ENCODE peak calls at places on chromosome 7, in five cellular contexts. M is NCI-H460; S is astrocyte of the spinal cord; F is HEK293T; T is activated gamma-delta T cell treated with anti-CD3 and anti-CD28 coated beads, Interleukin-2, amount 50 U/mL, for 16 hours. E is an unnamed sample.

GRCh38 chr7:54995631-54996340 is 23.0 kb upstream of the EGFR start:
- DNase-seq in T (no peak), S (peak), F (no peak), M (peak), E (peak)

GRCh38 chr7:135717686-135718085 is 10.3 kb downstream of the SLC13A4 start:
- DNase-seq in F (no peak), T (no peak), S (no peak), M (no peak), E (no peak)

GRCh38 chr7:94696981-94697670 is 41.2 kb upstream of the SGCE start:
- DNase-seq in M (peak), F (no peak), S (peak), T (no peak), E (peak)

GRCh38 chr7:40802497-40802896 is 667.7 kb downstream of the SUGCT start:
- DNase-seq in M (no peak), T (no peak), S (no peak), F (no peak), E (no peak)

GRCh38 chr7:8590225-8590624 is 156.8 kb downstream of the NXPH1 start:
- DNase-seq in S (no peak), F (no peak), M (no peak), T (no peak), E (no peak)

GRCh38 chr7:2632717-2633537 is 1.1 kb downstream of the TTYH3 start:
- DNase-seq in T (peak), M (no peak), S (peak), F (peak), E (peak)

GRCh38 chr7:16465469-16466086 is at the start of gene SOSTDC1:
- DNase-seq in S (peak), M (no peak), F (peak), T (no peak), E (peak)

GRCh38 chr7:28343462-28343861 is 68.9 kb upstream of the CREB5 start:
- DNase-seq in S (no peak), F (no peak), M (no peak), T (no peak), E (no peak)

GRCh38 chr7:122143376-122143750 is 686 bp downstream of the AASS start:
- DNase-seq in T (no peak), F (peak), M (no peak), S (peak), E (no peak)

GRCh38 chr7:28573059-28573553 is 160.8 kb downstream of the CREB5 start:
- DNase-seq in S (peak), F (no peak), T (no peak), M (no peak), E (peak)

GRCh38 chr7:131596785-131597184 is 40.4 kb upstream of the PODXL start:
- DNase-seq in T (no peak), F (no peak), M (no peak), S (no peak), E (no peak)

GRCh38 chr7:148031019-148031418 is 559.5 kb upstream of the C7orf33 start:
- DNase-seq in S (no peak), F (no peak), T (no peak), M (no peak), E (no peak)

GRCh38 chr7:10618934-10619333 is 354.7 kb upstream of the PHF14 start:
- DNase-seq in T (no peak), S (no peak), M (no peak), F (no peak), E (no peak)

GRCh38 chr7:76514926-76515325 is 4.6 kb downstream of the UPK3B start:
- DNase-seq in T (no peak), M (no peak), S (no peak), F (peak), E (no peak)

GRCh38 chr7:70765651-70766050 is 366.3 kb upstream of the GALNT17 start:
- DNase-seq in M (no peak), F (no peak), T (no peak), S (no peak), E (no peak)

GRCh38 chr7:24455813-24456525 is 117.3 kb upstream of the PALS2 start:
- DNase-seq in F (no peak), M (no peak), T (no peak), S (no peak), E (no peak)

GRCh38 chr7:114062810-114063209 is 144.0 kb upstream of the PPP1R3A start:
- DNase-seq in T (no peak), S (no peak), M (no peak), F (no peak), E (no peak)

GRCh38 chr7:147276783-147277370 is 1160.3 kb downstream of the CNTNAP2 start:
- DNase-seq in T (no peak), S (no peak), M (no peak), F (no peak), E (peak)

GRCh38 chr7:27158436-27159277 is 2.2 kb upstream of the HOXA7 start:
- DNase-seq in T (no peak), S (no peak), M (no peak), F (no peak), E (peak)

GRCh38 chr7:107581387-107582013 is 1.5 kb downstream of the BCAP29 start:
- DNase-seq in T (no peak), M (no peak), F (no peak), S (peak), E (peak)

GRCh38 chr7:46229409-46229808 is 308.3 kb upstream of the IGFBP3 start:
- DNase-seq in S (peak), M (peak), F (no peak), T (no peak), E (peak)

GRCh38 chr7:27300401-27300800 is 57.8 kb downstream of the EVX1 start:
- DNase-seq in F (no peak), M (no peak), S (no peak), T (no peak), E (peak)

GRCh38 chr7:32290015-32290414 is 200.2 kb downstream of the LSM5 start:
- DNase-seq in T (no peak), M (no peak), S (no peak), F (no peak), E (no peak)

GRCh38 chr7:44292876-44293560 is 32.4 kb downstream of the CAMK2B start:
- DNase-seq in S (no peak), M (no peak), T (no peak), F (no peak), E (no peak)

GRCh38 chr7:120742370-120742769 is 115.6 kb downstream of the TSPAN12 start:
- DNase-seq in S (no peak), F (no peak), T (no peak), M (no peak), E (no peak)

GRCh38 chr7:116810267-116811116 is 51.9 kb upstream of the CAPZA2 start:
- DNase-seq in S (no peak), T (no peak), M (no peak), F (peak), E (peak)

E was measured in PC-3.